ENCODE peak calls at places on chromosomes 13 and 19, in eight cellular contexts. V, K, G, Z, B, C, W and I are unnamed samples.

GRCh38 chr13:94210826-94211225 is 268.7 kb downstream of the DCT start:
- DNase-seq in V (no peak), K (no peak), G (no peak), Z (no peak), B (peak; percentile 60), C (no peak), W (no peak), I (no peak)

GRCh38 chr13:101579291-101579802 is 126.9 kb downstream of the ITGBL1 start:
- DNase-seq in V (no peak), K (no peak), G (no peak), Z (no peak), B (peak; percentile 25), C (no peak), W (no peak), I (peak; percentile 43)

GRCh38 chr13:22009500-22009899 is 338.6 kb downstream of the FGF9 start:
- DNase-seq in V (no peak), K (no peak), G (no peak), Z (no peak), B (no peak), C (no peak), W (no peak), I (no peak)

GRCh38 chr19:17079710-17080440 is 4.3 kb downstream of the MYO9B start:
- DNase-seq in V (no peak), K (peak; percentile 69), G (peak; percentile 90), Z (no peak), B (peak; percentile 98), C (peak; percentile 92), W (no peak), I (peak; percentile 97)

GRCh38 chr19:45075215-45076028 is 856 bp downstream of the ZNF296 start:
- DNase-seq in V (peak; percentile 96), K (peak; percentile 69), G (no peak), Z (peak; percentile 95), B (peak; percentile 51), C (no peak), W (peak; percentile 87), I (no peak)

GRCh38 chr13:50130686-50131051 is 115.4 kb downstream of the KCNRG start:
- DNase-seq in V (no peak), K (no peak), G (no peak), Z (no peak), B (peak; percentile 52), C (no peak), W (peak; percentile 60), I (no peak)

GRCh38 chr19:21891086-21891485 is 55.1 kb upstream of the ZNF43 start:
- DNase-seq in V (no peak), K (no peak), G (no peak), Z (no peak), B (no peak), C (no peak), W (no peak), I (no peak)

GRCh38 chr19:29583196-29584006 is 22.7 kb upstream of the POP4 start:
- DNase-seq in V (no peak), K (no peak), G (no peak), Z (no peak), B (peak; percentile 27), C (no peak), W (no peak), I (no peak)

GRCh38 chr19:32316034-32316433 is 29.4 kb upstream of the ZNF507 start:
- DNase-seq in V (no peak), K (no peak), G (no peak), Z (no peak), B (peak; percentile 15), C (no peak), W (no peak), I (no peak)

GRCh38 chr19:50462970-50463369 is 13.3 kb upstream of the EMC10 start:
- DNase-seq in V (no peak), K (no peak), G (no peak), Z (no peak), B (no peak), C (no peak), W (no peak), I (no peak)

GRCh38 chr19:50467566-50467965 is 8.7 kb upstream of the EMC10 start:
- DNase-seq in V (no peak), K (no peak), G (no peak), Z (no peak), B (no peak), C (no peak), W (no peak), I (no peak)

GRCh38 chr19:50465000-50465399 is 11.3 kb upstream of the EMC10 start:
- DNase-seq in V (no peak), K (no peak), G (no peak), Z (no peak), B (no peak), C (no peak), W (no peak), I (no peak)

GRCh38 chr19:50464348-50464747 is 12.0 kb upstream of the EMC10 start:
- DNase-seq in V (no peak), K (no peak), G (no peak), Z (no peak), B (no peak), C (no peak), W (no peak), I (no peak)

DNA sequence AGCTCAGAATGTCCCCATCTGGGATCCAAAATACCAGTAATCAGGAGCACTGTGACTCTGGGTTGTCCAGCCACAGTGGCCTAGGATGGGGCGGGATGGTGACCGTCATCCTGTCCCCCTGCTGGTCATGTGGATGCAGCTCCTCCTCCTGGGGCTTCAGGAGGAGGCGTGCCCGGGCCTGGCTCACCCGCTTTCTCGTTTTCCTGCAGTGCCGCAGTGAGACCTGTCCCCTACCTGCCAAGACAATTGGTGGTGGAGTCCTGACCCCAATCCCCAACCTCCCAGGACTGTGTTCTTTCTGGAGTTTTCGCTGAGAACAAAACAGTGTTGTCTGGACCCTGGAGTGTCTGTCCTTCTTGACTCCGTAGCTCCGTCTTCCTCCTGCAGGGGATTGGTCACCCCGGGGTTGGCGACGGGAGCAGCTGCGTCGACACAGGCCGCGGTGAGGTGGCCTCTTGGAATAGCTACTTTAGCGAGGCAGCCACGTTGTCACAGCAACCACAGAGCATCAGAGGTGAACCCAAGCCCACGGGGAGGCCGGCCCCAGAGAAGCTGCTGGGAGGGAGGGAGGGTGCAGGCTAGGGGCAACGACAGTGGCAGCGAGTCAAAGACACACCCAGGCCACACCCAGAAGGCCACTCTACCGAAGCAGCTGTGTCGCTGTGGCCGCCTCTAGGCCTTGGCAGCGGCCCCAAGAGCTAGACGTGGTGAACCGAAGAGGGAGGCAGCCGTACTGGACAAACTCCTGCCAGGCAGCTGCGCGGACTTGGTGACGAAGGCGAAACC is 10.1 kb upstream of the EMC10 start:
- DNase-seq in V (peak; percentile 85), K (no peak), G (no peak), Z (peak; percentile 79), B (no peak), C (no peak), W (no peak), I (no peak)
- TF ChIP-seq CTCF in V (no peak), K (no peak), G (no peak), Z (no peak), B (no peak), C (peak; percentile 38), W (no peak), I (peak; percentile 31)

GRCh38 chr19:13619203-13619632 is 112.9 kb upstream of the CACNA1A start:
- DNase-seq in V (no peak), K (no peak), G (no peak), Z (no peak), B (peak; percentile 5), C (peak; percentile 23), W (no peak), I (no peak)

GRCh38 chr19:13627531-13627930 is 121.3 kb upstream of the CACNA1A start:
- DNase-seq in V (no peak), K (no peak), G (no peak), Z (no peak), B (no peak), C (no peak), W (no peak), I (no peak)

GRCh38 chr19:13621413-13621812 is 115.1 kb upstream of the CACNA1A start:
- DNase-seq in V (no peak), K (no peak), G (no peak), Z (no peak), B (peak; percentile 64), C (peak; percentile 82), W (no peak), I (peak; percentile 85)

GRCh38 chr19:13623686-13624405 is 117.6 kb upstream of the CACNA1A start:
- DNase-seq in V (no peak), K (no peak), G (no peak), Z (no peak), B (no peak), C (no peak), W (no peak), I (no peak)

GRCh38 chr19:13622727-13623126 is 116.4 kb upstream of the CACNA1A start:
- DNase-seq in V (no peak), K (no peak), G (no peak), Z (no peak), B (no peak), C (no peak), W (no peak), I (no peak)
- H3K27me3 ChIP-seq in V (peaks cover 52% of the 10 kb centered on the region), K (no peaks in the 10 kb centered on the region), G (no peaks in the 10 kb centered on the region), Z (peaks cover 15% of the 10 kb centered on the region), B (peaks cover 11% of the 10 kb centered on the region), C (no peaks in the 10 kb centered on the region), W (no peaks in the 10 kb centered on the region), I (peaks cover 5% of the 10 kb centered on the region)

GRCh38 chr13:109281823-109282239 is 504.6 kb downstream of the IRS2 start:
- DNase-seq in V (no peak), K (no peak), G (no peak), Z (no peak), B (no peak), C (no peak), W (no peak), I (no peak)

GRCh38 chr13:109288151-109288709 is 498.2 kb downstream of the IRS2 start:
- DNase-seq in V (no peak), K (peak; percentile 20), G (no peak), Z (no peak), B (no peak), C (no peak), W (no peak), I (no peak)

GRCh38 chr13:109287553-109287952 is 498.8 kb downstream of the IRS2 start:
- DNase-seq in V (no peak), K (no peak), G (no peak), Z (no peak), B (no peak), C (no peak), W (no peak), I (no peak)

GRCh38 chr13:109281017-109281416 is 505.4 kb downstream of the IRS2 start:
- DNase-seq in V (no peak), K (no peak), G (no peak), Z (no peak), B (no peak), C (no peak), W (no peak), I (no peak)

DNA sequence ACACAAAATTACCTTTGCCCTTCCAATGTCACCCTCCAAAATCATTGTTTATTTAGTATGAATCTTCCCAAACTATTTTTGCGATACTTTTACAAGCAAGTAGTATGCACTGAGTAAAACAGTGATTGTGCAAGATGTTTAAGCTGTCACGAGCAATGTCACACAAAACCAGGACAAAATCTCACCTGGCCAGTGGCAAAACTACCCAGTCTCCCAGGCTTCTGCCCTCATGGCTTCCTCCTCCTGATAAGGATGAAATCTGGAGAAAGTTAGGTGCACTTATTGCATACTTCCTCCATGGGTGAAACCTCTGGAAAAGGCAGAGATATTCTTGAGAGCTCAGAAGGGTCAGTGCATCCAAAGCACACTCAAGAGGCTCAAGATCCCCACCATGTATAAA is 500.8 kb downstream of the IRS2 start:
- DNase-seq in V (no peak), K (no peak), G (no peak), Z (no peak), B (no peak), C (no peak), W (no peak), I (no peak)
- TF ChIP-seq CTCF in V (no peak), K (no peak), G (no peak), Z (no peak), B (no peak), C (no peak), W (no peak), I (no peak)

GRCh38 chr19:41740415-41741243 is 14.7 kb upstream of the CEACAM6 start:
- DNase-seq in V (no peak), K (no peak), G (no peak), Z (no peak), B (no peak), C (no peak), W (no peak), I (no peak)
- H3K27me3 ChIP-seq in V (no peaks in the 10 kb centered on the region), K (no peaks in the 10 kb centered on the region), G (no peaks in the 10 kb centered on the region), Z (no peaks in the 10 kb centered on the region), B (no peaks in the 10 kb centered on the region), C (no peaks in the 10 kb centered on the region), W (no peaks in the 10 kb centered on the region), I (no peaks in the 10 kb centered on the region)